ENCODE peak calls at places on chromosome 14, in nine cellular contexts. One of them, this sample, is unnamed.

GRCh38 chr14:99699861-99700260 is 15.8 kb downstream of the CYP46A1 start:
- DNase-seq in AG09309: no peak
- DNase-seq in ovary: no peak
- DNase-seq in activated CD4-positive, alpha-beta T cell treated with anti-CD3 and anti-CD28 coated beads, Interleukin-2, amount 50 U/mL, for 1 hour: no peak
- DNase-seq in effector memory CD4-positive, alpha-beta T cell: no peak
- DNase-seq in GM12878: no peak
- DNase-seq in astrocyte of the spinal cord: no peak
- DNase-seq in right atrium auricular region: peak
- DNase-seq in KG1: no peak
- DNase-seq in this sample: no peak

GRCh38 chr14:22656945-22657711 is 13.0 kb upstream of the OR6J1 start:
- DNase-seq in effector memory CD4-positive, alpha-beta T cell: no peak
- DNase-seq in ovary: no peak
- DNase-seq in GM12878: no peak
- DNase-seq in astrocyte of the spinal cord: peak
- DNase-seq in AG09309: no peak
- DNase-seq in right atrium auricular region: no peak
- DNase-seq in KG1: no peak
- DNase-seq in activated CD4-positive, alpha-beta T cell treated with anti-CD3 and anti-CD28 coated beads, Interleukin-2, amount 50 U/mL, for 1 hour: no peak
- DNase-seq in this sample: no peak

GRCh38 chr14:99268776-99269510 is 3.1 kb downstream of the BCL11B start:
- DNase-seq in KG1: no peak
- DNase-seq in right atrium auricular region: no peak
- DNase-seq in effector memory CD4-positive, alpha-beta T cell: no peak
- DNase-seq in activated CD4-positive, alpha-beta T cell treated with anti-CD3 and anti-CD28 coated beads, Interleukin-2, amount 50 U/mL, for 1 hour: no peak
- DNase-seq in GM12878: no peak
- DNase-seq in ovary: no peak
- DNase-seq in AG09309: no peak
- DNase-seq in astrocyte of the spinal cord: no peak
- DNase-seq in this sample: no peak

GRCh38 chr14:51202914-51203665 is 37.0 kb upstream of the TMX1 start:
- DNase-seq in KG1: no peak
- DNase-seq in ovary: no peak
- DNase-seq in activated CD4-positive, alpha-beta T cell treated with anti-CD3 and anti-CD28 coated beads, Interleukin-2, amount 50 U/mL, for 1 hour: no peak
- DNase-seq in right atrium auricular region: no peak
- DNase-seq in effector memory CD4-positive, alpha-beta T cell: no peak
- DNase-seq in astrocyte of the spinal cord: no peak
- DNase-seq in AG09309: no peak
- DNase-seq in GM12878: peak
- DNase-seq in this sample: no peak

GRCh38 chr14:94059998-94060397 is 21.0 kb downstream of the DDX24 start:
- DNase-seq in astrocyte of the spinal cord: no peak
- DNase-seq in effector memory CD4-positive, alpha-beta T cell: no peak
- DNase-seq in GM12878: no peak
- DNase-seq in ovary: no peak
- DNase-seq in AG09309: no peak
- DNase-seq in right atrium auricular region: no peak
- DNase-seq in activated CD4-positive, alpha-beta T cell treated with anti-CD3 and anti-CD28 coated beads, Interleukin-2, amount 50 U/mL, for 1 hour: no peak
- DNase-seq in KG1: no peak
- DNase-seq in this sample: no peak

GRCh38 chr14:36271939-36272907 is 48.2 kb downstream of the MBIP start:
- DNase-seq in astrocyte of the spinal cord: peak
- DNase-seq in effector memory CD4-positive, alpha-beta T cell: no peak
- DNase-seq in KG1: no peak
- DNase-seq in GM12878: no peak
- DNase-seq in ovary: no peak
- DNase-seq in activated CD4-positive, alpha-beta T cell treated with anti-CD3 and anti-CD28 coated beads, Interleukin-2, amount 50 U/mL, for 1 hour: no peak
- DNase-seq in right atrium auricular region: no peak
- DNase-seq in AG09309: no peak
- DNase-seq in this sample: peak

GRCh38 chr14:100031506-100032281 is 33.5 kb upstream of the EVL start:
- DNase-seq in GM12878: no peak
- DNase-seq in KG1: no peak
- DNase-seq in effector memory CD4-positive, alpha-beta T cell: no peak
- DNase-seq in right atrium auricular region: peak
- DNase-seq in activated CD4-positive, alpha-beta T cell treated with anti-CD3 and anti-CD28 coated beads, Interleukin-2, amount 50 U/mL, for 1 hour: no peak
- DNase-seq in AG09309: peak
- DNase-seq in ovary: peak
- DNase-seq in astrocyte of the spinal cord: peak
- DNase-seq in this sample: no peak

GRCh38 chr14:89504084-89504483 is 87.1 kb upstream of the FOXN3 start:
- DNase-seq in AG09309: no peak
- DNase-seq in right atrium auricular region: no peak
- DNase-seq in activated CD4-positive, alpha-beta T cell treated with anti-CD3 and anti-CD28 coated beads, Interleukin-2, amount 50 U/mL, for 1 hour: no peak
- DNase-seq in ovary: no peak
- DNase-seq in effector memory CD4-positive, alpha-beta T cell: no peak
- DNase-seq in astrocyte of the spinal cord: no peak
- DNase-seq in GM12878: no peak
- DNase-seq in KG1: no peak
- DNase-seq in this sample: no peak

GRCh38 chr14:22887990-22888378 is 5.0 kb downstream of the REM2 start:
- DNase-seq in AG09309: no peak
- DNase-seq in KG1: no peak
- DNase-seq in astrocyte of the spinal cord: no peak
- DNase-seq in ovary: no peak
- DNase-seq in GM12878: peak
- DNase-seq in right atrium auricular region: no peak
- DNase-seq in effector memory CD4-positive, alpha-beta T cell: no peak
- DNase-seq in activated CD4-positive, alpha-beta T cell treated with anti-CD3 and anti-CD28 coated beads, Interleukin-2, amount 50 U/mL, for 1 hour: peak
- DNase-seq in this sample: no peak

This sample was measured in pancreas.